ENCODE peak calls at places on chromosome 5, in five cellular contexts. V is stimulated activated CD4-positive, alpha-beta T cell treated with anti-CD3 and anti-CD28 coated beads, Interleukin-12 subunit alpha, Interleukin-12 subunit beta, amount 100 ng/mL, for 4 hours; Q is NCI-H2107; Y is activated naive CD4-positive, alpha-beta T cell treated with Interleukin-2 at 50 U/mL for 16 hours; K is mesothelial cell of epicardium. G is an unnamed sample.

GRCh38 chr5:115267617-115268016 is 4.9 kb upstream of the PGGT1B start:
- DNase-seq in V (no peak), Q (no peak), Y (no peak), K (no peak), G (no peak)

GRCh38 chr5:73482383-73483193 is 15.7 kb upstream of the BTF3 start:
- DNase-seq in V (no peak), Q (no peak), Y (no peak), K (no peak), G (no peak)

GRCh38 chr5:145562931-145563330 is 272.2 kb downstream of the PRELID2 start:
- DNase-seq in V (no peak), Q (no peak), Y (no peak), K (no peak), G (no peak)

GRCh38 chr5:170752257-170753215 is 31.0 kb upstream of the GABRP start:
- DNase-seq in V (no peak), Q (no peak), Y (no peak), K (no peak), G (no peak)

GRCh38 chr5:73393606-73394489 is 54.7 kb downstream of the FOXD1 start:
- DNase-seq in V (no peak), Q (no peak), Y (no peak), K (no peak), G (no peak)

GRCh38 chr5:173795601-173796000 is 92.5 kb upstream of the CPEB4 start:
- DNase-seq in V (no peak), Q (no peak), Y (no peak), K (no peak), G (no peak)

GRCh38 chr5:122262107-122262506 is 49.9 kb upstream of the SNCAIP start:
- DNase-seq in V (no peak), Q (no peak), Y (no peak), K (no peak), G (no peak)

GRCh38 chr5:173302546-173303155 is 25.6 kb downstream of the STC2 start:
- DNase-seq in V (no peak), Q (no peak), Y (no peak), K (no peak), G (no peak)

GRCh38 chr5:118558871-118559270 is 429.5 kb downstream of the DTWD2 start:
- DNase-seq in V (no peak), Q (no peak), Y (no peak), K (no peak), G (no peak)

GRCh38 chr5:107154598-107154997 is 516.1 kb downstream of the EFNA5 start:
- DNase-seq in V (no peak), Q (no peak), Y (no peak), K (no peak), G (no peak)

GRCh38 chr5:3625626-3626025 is 30.0 kb downstream of the IRX1 start:
- DNase-seq in V (no peak), Q (no peak), Y (no peak), K (no peak), G (no peak)

GRCh38 chr5:71533614-71534013 is 53.5 kb upstream of the MCCC2 start:
- DNase-seq in V (no peak), Q (no peak), Y (no peak), K (no peak), G (no peak)

GRCh38 chr5:115179068-115179958 is 9.6 kb upstream of the TRIM36 start:
- DNase-seq in V (no peak), Q (no peak), Y (no peak), K (peak), G (no peak)

GRCh38 chr5:152688561-152689274 is 283.6 kb upstream of the NMUR2 start:
- DNase-seq in V (no peak), Q (no peak), Y (no peak), K (no peak), G (no peak)

GRCh38 chr5:568061-568781 is 43.9 kb upstream of the CEP72 start:
- DNase-seq in V (no peak), Q (no peak), Y (no peak), K (no peak), G (no peak)

GRCh38 chr5:132269635-132270344 is 12.3 kb downstream of the PDLIM4 start:
- DNase-seq in V (no peak), Q (no peak), Y (no peak), K (peak), G (no peak)

G was measured in SK-N-MC.